ENCODE peak calls at places on chromosomes 5 and 9, in ten cellular contexts. K is effector memory CD4-positive, alpha-beta T cell; T is tibial nerve; D is prostate gland; Y is uterus; P is HCT116; G is fibroblast of lung; Z is CD4-positive, alpha-beta T cell; C is A549; M is CD8-positive, alpha-beta T cell. Q is an unnamed sample.

GRCh38 chr5:180860273-180860886 is 696 bp downstream of the ZFP62 start:
- DNase-seq in K (no peak), T (no peak), D (no peak), Y (no peak), P (peak), G (no peak), Z (peak), C (peak), M (peak), Q (no peak)

GRCh38 chr9:7073679-7074078 is 315.9 kb downstream of the KDM4C start:
- DNase-seq in K (no peak), T (no peak), D (no peak), Y (no peak), P (no peak), G (no peak), Z (no peak), C (no peak), M (no peak), Q (no peak)

GRCh38 chr9:30519756-30520155 is 1864.7 kb upstream of the ACO1 start:
- DNase-seq in K (no peak), T (no peak), D (no peak), Y (no peak), P (no peak), G (peak), Z (no peak), C (no peak), M (no peak), Q (no peak)

GRCh38 chr9:26725573-26725972 is 167.0 kb downstream of the CAAP1 start:
- DNase-seq in K (no peak), T (peak), D (no peak), Y (no peak), P (no peak), G (no peak), Z (no peak), C (no peak), M (no peak), Q (no peak)

GRCh38 chr9:133306242-133307194 is 29.5 kb downstream of the SURF6 start:
- DNase-seq in K (no peak), T (no peak), D (no peak), Y (no peak), P (no peak), G (no peak), Z (no peak), C (no peak), M (no peak), Q (no peak)

GRCh38 chr9:14215614-14216013 is 98.3 kb downstream of the NFIB start:
- DNase-seq in K (no peak), T (no peak), D (no peak), Y (no peak), P (no peak), G (peak), Z (no peak), C (no peak), M (no peak), Q (no peak)

GRCh38 chr5:43560128-43560527 is 3.3 kb upstream of the PAIP1 start:
- DNase-seq in K (no peak), T (no peak), D (no peak), Y (no peak), P (no peak), G (peak), Z (no peak), C (no peak), M (no peak), Q (no peak)

GRCh38 chr9:107000218-107000617 is 137.3 kb downstream of the ZNF462 start:
- DNase-seq in K (no peak), T (no peak), D (no peak), Y (no peak), P (no peak), G (no peak), Z (no peak), C (no peak), M (no peak), Q (no peak)

GRCh38 chr5:177390363-177391300 is 6.4 kb downstream of the SLC34A1 start:
- DNase-seq in K (peak), T (peak), D (peak), Y (peak), P (peak), G (peak), Z (peak), C (peak), M (peak), Q (peak)

GRCh38 chr9:104256031-104256709 is 162.1 kb downstream of the SMC2 start:
- DNase-seq in K (no peak), T (no peak), D (no peak), Y (no peak), P (no peak), G (no peak), Z (no peak), C (no peak), M (no peak), Q (no peak)

GRCh38 chr9:121637441-121638222 is 13.8 kb upstream of the DAB2IP start:
- DNase-seq in K (no peak), T (no peak), D (no peak), Y (no peak), P (no peak), G (peak), Z (no peak), C (peak), M (no peak), Q (no peak)

GRCh38 chr5:6169660-6170059 is 208.7 kb downstream of the MED10 start:
- DNase-seq in K (no peak), T (no peak), D (no peak), Y (no peak), P (no peak), G (no peak), Z (no peak), C (no peak), M (no peak), Q (no peak)

GRCh38 chr9:125863920-125864319 is 116.7 kb downstream of the PBX3 start:
- DNase-seq in K (no peak), T (no peak), D (no peak), Y (no peak), P (no peak), G (no peak), Z (no peak), C (no peak), M (no peak), Q (no peak)

GRCh38 chr5:146797683-146798082 is 80.9 kb downstream of the PPP2R2B start:
- DNase-seq in K (no peak), T (no peak), D (no peak), Y (no peak), P (no peak), G (no peak), Z (no peak), C (no peak), M (no peak), Q (no peak)

GRCh38 chr5:153896117-153896516 is 142.6 kb downstream of the FAM114A2 start:
- DNase-seq in K (no peak), T (no peak), D (no peak), Y (no peak), P (no peak), G (peak), Z (no peak), C (no peak), M (no peak), Q (no peak)

GRCh38 chr5:75058986-75059508 is 6.7 kb upstream of the GCNT4 start:
- DNase-seq in K (no peak), T (no peak), D (no peak), Y (no peak), P (no peak), G (no peak), Z (no peak), C (no peak), M (no peak), Q (no peak)

GRCh38 chr9:88387733-88388202 is 476 bp upstream of the SPIN1 start:
- DNase-seq in K (peak), T (no peak), D (peak), Y (peak), P (peak), G (peak), Z (peak), C (peak), M (peak), Q (peak)

GRCh38 chr5:149002053-149002452 is 60.8 kb downstream of the SH3TC2 start:
- DNase-seq in K (no peak), T (no peak), D (no peak), Y (no peak), P (peak), G (peak), Z (no peak), C (peak), M (no peak), Q (no peak)

GRCh38 chr5:180299526-180299925 is 7.6 kb upstream of the MAPK9 start:
- DNase-seq in K (no peak), T (no peak), D (no peak), Y (no peak), P (no peak), G (no peak), Z (no peak), C (no peak), M (no peak), Q (no peak)

GRCh38 chr9:90053027-90053426 is 448.2 kb downstream of the GADD45G start:
- DNase-seq in K (no peak), T (no peak), D (no peak), Y (no peak), P (peak), G (no peak), Z (no peak), C (no peak), M (no peak), Q (no peak)

GRCh38 chr5:93343570-93343969 is 237.4 kb downstream of the NR2F1-AS1 start:
- DNase-seq in K (no peak), T (no peak), D (no peak), Y (no peak), P (no peak), G (peak), Z (no peak), C (no peak), M (no peak), Q (no peak)

GRCh38 chr9:34898846-34899245 is 59.2 kb upstream of the PHF24 start:
- DNase-seq in K (no peak), T (no peak), D (no peak), Y (no peak), P (no peak), G (no peak), Z (no peak), C (no peak), M (no peak), Q (no peak)

GRCh38 chr9:95778957-95779356 is 96.5 kb upstream of the ERCC6L2 start:
- DNase-seq in K (no peak), T (peak), D (no peak), Y (peak), P (no peak), G (peak), Z (no peak), C (no peak), M (no peak), Q (peak)

GRCh38 chr5:143037708-143038107 is 267.5 kb downstream of the ARHGAP26 start:
- DNase-seq in K (no peak), T (no peak), D (no peak), Y (no peak), P (no peak), G (no peak), Z (no peak), C (no peak), M (no peak), Q (no peak)

GRCh38 chr5:143037071-143037470 is 266.9 kb downstream of the ARHGAP26 start:
- DNase-seq in K (no peak), T (no peak), D (no peak), Y (no peak), P (peak), G (peak), Z (no peak), C (no peak), M (no peak), Q (no peak)

GRCh38 chr5:143033535-143034260 is 263.5 kb downstream of the ARHGAP26 start:
- DNase-seq in K (no peak), T (no peak), D (no peak), Y (no peak), P (peak), G (peak), Z (no peak), C (peak), M (no peak), Q (no peak)

GRCh38 chr5:143031781-143032724 is 261.9 kb downstream of the ARHGAP26 start:
- DNase-seq in K (no peak), T (no peak), D (no peak), Y (no peak), P (no peak), G (no peak), Z (no peak), C (no peak), M (no peak), Q (no peak)

DNA sequence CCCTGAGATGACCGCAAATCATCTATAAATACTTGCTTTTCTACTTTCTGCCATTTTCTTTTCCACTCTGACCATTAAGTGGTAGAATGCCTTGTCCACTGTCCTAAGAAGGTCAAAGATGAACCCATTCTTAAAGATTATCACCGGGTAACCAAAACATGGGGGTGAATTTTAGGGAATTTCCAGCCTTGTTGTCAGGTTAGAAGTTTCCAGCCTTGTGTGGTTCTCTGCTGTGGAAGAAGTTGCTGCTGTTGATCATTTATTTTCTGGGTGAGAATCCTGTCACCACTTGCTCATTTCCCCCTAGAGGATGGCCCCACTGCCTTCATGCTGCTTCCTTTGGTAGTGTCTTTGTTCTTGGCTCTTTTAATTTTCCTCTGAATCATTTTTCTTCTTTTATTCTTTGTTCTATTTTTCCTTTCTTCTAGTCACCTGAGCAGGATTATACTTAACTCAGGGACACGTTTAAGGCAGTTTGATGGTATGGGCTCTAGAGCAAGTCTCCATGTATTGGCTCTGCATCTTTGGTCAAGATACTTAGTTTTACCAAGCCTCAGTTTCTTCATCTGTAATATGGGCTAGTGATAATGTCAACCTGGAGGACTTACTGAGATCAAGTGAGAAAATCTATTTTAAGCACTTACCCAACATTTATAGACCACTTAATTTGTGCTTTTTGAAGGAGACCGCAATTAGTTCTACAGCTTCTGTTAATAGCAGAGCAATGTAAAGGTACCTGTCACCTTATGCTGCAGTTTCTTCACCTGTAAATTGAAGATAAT is 266.2 kb downstream of the ARHGAP26 start:
- DNase-seq in K (no peak), T (no peak), D (no peak), Y (no peak), P (no peak), G (no peak), Z (no peak), C (no peak), M (no peak), Q (no peak)
- H3K27ac ChIP-seq in K (no peak), T (no peak), D (no peak), Y (no peak), P (no peak), G (no peak), Z (no peak), C (no peak), M (no peak), Q (no peak)

DNA sequence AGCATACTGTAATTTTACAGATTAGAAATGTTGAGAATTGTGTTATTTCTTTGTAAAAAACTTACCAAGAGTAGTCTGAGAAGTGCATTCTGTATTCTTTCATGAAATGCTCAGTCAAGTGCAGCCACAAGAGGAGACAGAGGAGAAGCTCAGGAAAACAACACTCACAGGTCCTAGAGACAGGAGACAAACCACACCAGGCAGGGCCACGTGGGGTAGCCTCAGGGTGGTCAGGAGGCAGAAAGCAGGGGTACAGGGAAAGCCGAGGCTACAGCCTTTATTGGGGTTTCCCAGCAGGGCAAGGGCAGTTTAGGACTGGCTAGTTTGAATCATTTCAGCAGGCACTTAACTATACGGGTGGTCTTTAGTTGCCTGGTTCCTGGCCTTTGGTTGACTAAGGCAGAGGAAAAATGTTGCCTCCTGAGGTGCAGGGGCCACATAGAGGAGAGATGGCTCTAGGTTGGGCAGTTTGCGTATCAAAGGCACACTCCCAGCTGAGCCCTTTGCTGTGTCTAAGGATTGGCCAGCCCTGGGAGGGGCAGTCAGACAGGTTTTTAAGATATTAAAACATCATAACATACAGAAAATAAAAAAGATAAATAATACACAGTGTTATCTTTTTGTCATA is 230.9 kb upstream of the ANKRD55 start:
- DNase-seq in K (no peak), T (no peak), D (no peak), Y (no peak), P (no peak), G (no peak), Z (no peak), C (no peak), M (no peak), Q (no peak)
- H3K27ac ChIP-seq in K (no peak), T (no peak), D (no peak), Y (no peak), P (no peak), G (no peak), Z (no peak), C (peak), M (no peak), Q (no peak)

GRCh38 chr9:68502279-68502678 is 38.4 kb downstream of the TMEM252 start:
- DNase-seq in K (no peak), T (no peak), D (no peak), Y (no peak), P (no peak), G (no peak), Z (no peak), C (no peak), M (no peak), Q (no peak)
- H3K27ac ChIP-seq in K (no peak), T (no peak), D (no peak), Y (peak), P (no peak), G (no peak), Z (no peak), C (no peak), M (no peak), Q (peak)

GRCh38 chr5:172758836-172759149 is 12.2 kb downstream of the DUSP1 start:
- DNase-seq in K (no peak), T (no peak), D (no peak), Y (no peak), P (no peak), G (no peak), Z (no peak), C (no peak), M (no peak), Q (no peak)
- H3K27ac ChIP-seq in K (no peak), T (no peak), D (no peak), Y (peak), P (no peak), G (peak), Z (no peak), C (peak), M (no peak), Q (peak)

DNA sequence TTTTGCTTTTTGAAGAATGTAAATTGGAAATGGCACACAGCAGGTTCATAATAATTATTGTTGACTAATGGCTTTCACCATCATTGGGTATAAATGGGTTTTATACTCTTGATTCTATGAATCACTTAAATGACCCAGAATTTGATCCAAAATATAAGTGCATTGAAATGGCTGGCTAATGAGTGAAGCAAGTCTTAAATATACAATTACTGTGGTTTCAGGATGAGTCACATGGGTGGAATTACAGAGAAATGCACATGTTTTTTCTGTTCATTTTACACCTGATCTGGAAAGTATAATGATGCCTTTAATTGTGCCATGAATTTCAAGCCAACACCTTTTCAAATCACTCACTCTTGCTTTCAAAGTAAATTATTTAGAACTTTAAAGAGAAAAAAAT is 380.8 kb upstream of the CD180 start:
- DNase-seq in K (no peak), T (no peak), D (no peak), Y (no peak), P (no peak), G (peak), Z (no peak), C (no peak), M (no peak), Q (no peak)
- H3K27ac ChIP-seq in K (no peak), T (no peak), D (no peak), Y (no peak), P (no peak), G (no peak), Z (no peak), C (no peak), M (no peak), Q (no peak)

DNA sequence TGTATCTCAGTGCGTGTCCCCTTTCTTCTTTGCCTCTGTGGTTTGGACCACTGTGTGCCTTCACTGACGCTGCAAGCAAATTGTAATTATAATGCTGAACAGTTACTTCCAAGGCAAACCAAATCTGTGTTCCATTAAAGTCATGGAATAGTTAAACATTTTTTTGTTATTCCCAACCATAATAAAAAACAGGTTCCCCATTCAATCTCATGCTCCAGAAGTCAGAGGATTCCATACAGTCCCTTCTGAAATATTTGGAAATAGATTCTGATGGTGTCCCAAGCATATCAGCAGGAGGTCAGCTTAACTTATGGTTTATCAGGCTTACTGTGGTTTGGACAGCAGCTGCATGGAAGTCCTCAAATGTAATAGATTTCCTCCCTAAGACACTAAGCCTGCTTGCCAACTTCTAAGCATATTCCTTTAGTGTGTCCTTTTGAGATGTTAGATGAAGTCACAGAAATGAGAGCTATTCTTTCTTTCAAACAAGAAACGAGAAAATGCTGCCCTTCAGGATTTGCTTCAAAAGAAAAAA is 630.3 kb downstream of the ACTL7B start:
- DNase-seq in K (no peak), T (no peak), D (no peak), Y (no peak), P (no peak), G (no peak), Z (no peak), C (no peak), M (no peak), Q (no peak)
- H3K27ac ChIP-seq in K (no peak), T (no peak), D (no peak), Y (no peak), P (no peak), G (no peak), Z (no peak), C (no peak), M (no peak), Q (no peak)

Q was measured in right atrium auricular region.